ENCODE peak calls at places on chromosome 4, in six cellular contexts. K is adrenal gland, T is IMR-90, B is A549, R is lower leg skin, G is transverse colon. O is an unnamed sample.

GRCh38 chr4:68447201-68447600 is at the start of gene TMPRSS11E:
- DNase-seq in R (no peak), G (no peak), T (no peak), B (no peak), K (no peak), O (no peak)

GRCh38 chr4:78661086-78661690 is 109.6 kb downstream of the ANXA3 start:
- DNase-seq in B (no peak), R (no peak), T (no peak), G (no peak), K (no peak), O (no peak)

GRCh38 chr4:55032788-55033187 is 92.6 kb downstream of the KDR start:
- DNase-seq in B (no peak), K (no peak), T (no peak), G (no peak), R (no peak), O (no peak)

GRCh38 chr4:147550626-147551250 is 66.5 kb upstream of the TMEM184C start:
- DNase-seq in K (no peak), R (no peak), G (no peak), B (no peak), T (peak), O (no peak)

GRCh38 chr4:38560340-38560739 is 103.7 kb upstream of the KLF3 start:
- DNase-seq in R (no peak), G (no peak), K (no peak), T (no peak), B (no peak), O (no peak)

GRCh38 chr4:107718351-107718965 is 1.6 kb downstream of the PAPSS1 start:
- DNase-seq in B (no peak), T (no peak), K (no peak), R (no peak), G (no peak), O (no peak)

GRCh38 chr4:38124961-38125360 is 164.8 kb downstream of the PTTG2 start:
- DNase-seq in T (no peak), G (no peak), R (no peak), B (no peak), K (no peak), O (no peak)

GRCh38 chr4:38601244-38601915 is 62.6 kb upstream of the KLF3 start:
- DNase-seq in B (no peak), K (peak), G (no peak), T (peak), R (no peak), O (no peak)

GRCh38 chr4:188336891-188337290 is 197.7 kb downstream of the TRIML1 start:
- DNase-seq in T (no peak), B (no peak), K (no peak), R (no peak), G (no peak), O (no peak)

GRCh38 chr4:5204781-5205180 is 153.5 kb downstream of the STK32B start:
- DNase-seq in B (no peak), K (no peak), G (no peak), R (peak), T (no peak), O (no peak)

GRCh38 chr4:27701563-27701962 is 840.9 kb downstream of the STIM2 start:
- DNase-seq in K (no peak), T (peak), R (no peak), B (no peak), G (no peak), O (no peak)

GRCh38 chr4:68249434-68249833 is 3.9 kb upstream of the TMPRSS11B start:
- DNase-seq in B (no peak), T (no peak), G (no peak), R (no peak), K (no peak), O (no peak)

GRCh38 chr4:242121-242848 is 63.0 kb downstream of the ZNF732 start:
- DNase-seq in G (peak), B (no peak), R (peak), K (peak), T (peak), O (peak)

GRCh38 chr4:2182981-2183380 is 58.9 kb downstream of the HAUS3 start:
- DNase-seq in B (no peak), R (no peak), G (no peak), T (peak), K (no peak), O (no peak)

GRCh38 chr4:2183394-2183793 is 58.5 kb downstream of the HAUS3 start:
- DNase-seq in K (no peak), R (no peak), G (no peak), T (no peak), B (no peak), O (no peak)

GRCh38 chr4:2186865-2187172 is 55.1 kb downstream of the HAUS3 start:
- DNase-seq in R (no peak), B (no peak), T (no peak), K (no peak), G (no peak), O (no peak)

GRCh38 chr4:2180410-2180809 is 61.5 kb downstream of the HAUS3 start:
- DNase-seq in K (no peak), G (no peak), R (no peak), T (no peak), B (no peak), O (no peak)

GRCh38 chr4:2186133-2186864 is 55.6 kb downstream of the HAUS3 start:
- DNase-seq in R (no peak), T (peak), G (peak), K (no peak), B (no peak), O (peak)
- TF ChIP-seq CTCF in R (no peak), T (peak), G (peak), K (no peak), B (peak), O (peak)

GRCh38 chr4:158169931-158170690 is 2.7 kb downstream of the GASK1B start:
- DNase-seq in B (no peak), T (peak), K (no peak), R (no peak), G (no peak), O (no peak)

GRCh38 chr4:158171456-158171790 is 1.4 kb downstream of the GASK1B start:
- DNase-seq in K (no peak), T (no peak), R (no peak), B (no peak), G (no peak), O (no peak)

GRCh38 chr4:158172196-158172557 is 648 bp downstream of the GASK1B start:
- DNase-seq in G (no peak), K (no peak), T (peak), B (no peak), R (no peak), O (no peak)

GRCh38 chr4:158169516-158169915 is 3.3 kb downstream of the GASK1B start:
- DNase-seq in B (no peak), T (no peak), R (no peak), K (no peak), G (no peak), O (no peak)

GRCh38 chr4:158170691-158171455 is 2.0 kb downstream of the GASK1B start:
- DNase-seq in B (no peak), G (peak), K (peak), R (peak), T (peak), O (peak)
- TF ChIP-seq POLR2A in B (no peak), G (no peak), K (peak), R (no peak), T (no peak), O (no peak)

DNA sequence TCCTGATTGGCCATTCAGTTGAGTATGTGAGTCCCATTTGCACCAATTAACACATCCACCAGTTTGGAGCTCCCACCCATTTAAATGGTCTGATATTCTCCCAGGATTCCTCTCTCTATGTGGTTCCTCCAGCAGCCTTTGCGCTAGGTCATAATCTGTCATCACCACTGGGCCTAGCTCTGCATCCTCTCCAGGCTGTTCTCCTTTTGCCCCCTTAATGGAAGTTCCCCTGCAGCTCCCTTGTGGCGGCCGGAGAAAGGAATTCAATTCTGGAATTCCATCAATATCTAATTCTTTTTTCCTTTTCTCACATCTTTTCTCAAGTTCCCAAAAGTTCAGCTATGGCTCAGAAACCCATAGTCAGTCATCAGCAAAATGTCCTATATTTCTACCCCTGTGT is 2184.4 kb upstream of the AGA start:
- DNase-seq in B (no peak), R (no peak), K (no peak), G (no peak), T (no peak), O (no peak)
- TF ChIP-seq CTCF in B (no peak), R (no peak), K (no peak), G (no peak), T (peak), O (no peak)

GRCh38 chr4:110193822-110194761 is 4.3 kb downstream of the ELOVL6 start:
- DNase-seq in K (peak), R (peak), G (peak), T (peak), B (peak), O (peak)
- TF ChIP-seq POLR2A in K (peak), R (no peak), G (peak), T (peak), B (peak), O (peak)

GRCh38 chr4:3386486-3386885 is 55.3 kb upstream of the HGFAC start:
- DNase-seq in K (no peak), B (no peak), G (no peak), R (no peak), T (no peak), O (peak)

GRCh38 chr4:3384771-3385701 is 56.7 kb upstream of the HGFAC start:
- DNase-seq in T (no peak), G (peak), R (peak), K (no peak), B (no peak), O (peak)

GRCh38 chr4:3385719-3386440 is 55.9 kb upstream of the HGFAC start:
- DNase-seq in K (no peak), B (no peak), R (peak), T (no peak), G (no peak), O (no peak)

GRCh38 chr4:3382251-3382650 is 59.5 kb upstream of the HGFAC start:
- DNase-seq in G (no peak), K (no peak), B (no peak), T (no peak), R (no peak), O (no peak)

DNA sequence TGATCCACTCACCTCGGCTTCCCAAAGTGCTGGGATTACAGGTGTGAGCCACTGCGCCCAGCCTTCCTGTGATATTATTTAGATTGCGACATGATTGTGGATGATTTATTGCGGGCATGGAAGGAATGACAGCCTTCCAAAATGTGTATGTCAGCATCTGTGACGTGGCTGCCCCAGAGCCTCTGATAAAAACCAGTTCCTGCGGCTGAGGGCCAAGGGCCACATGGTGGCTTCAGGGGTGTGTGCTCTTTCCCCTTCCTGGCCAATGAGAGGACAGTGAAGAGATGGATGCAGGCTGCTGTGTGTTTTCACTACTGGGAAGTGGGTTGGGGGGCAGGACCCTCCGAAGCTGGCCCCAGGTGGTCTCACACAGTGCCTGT is 57.4 kb upstream of the HGFAC start:
- DNase-seq in T (no peak), B (no peak), R (no peak), K (no peak), G (no peak), O (no peak)
- TF ChIP-seq CTCF in T (no peak), B (no peak), R (no peak), K (no peak), G (no peak), O (no peak)

GRCh38 chr4:138492178-138492577 is 250.0 kb upstream of the SLC7A11 start:
- DNase-seq in T (no peak), K (no peak), R (no peak), B (no peak), G (no peak), O (no peak)
- TF ChIP-seq POLR2A in T (no peak), K (no peak), R (no peak), B (no peak), G (no peak), O (no peak)

DNA sequence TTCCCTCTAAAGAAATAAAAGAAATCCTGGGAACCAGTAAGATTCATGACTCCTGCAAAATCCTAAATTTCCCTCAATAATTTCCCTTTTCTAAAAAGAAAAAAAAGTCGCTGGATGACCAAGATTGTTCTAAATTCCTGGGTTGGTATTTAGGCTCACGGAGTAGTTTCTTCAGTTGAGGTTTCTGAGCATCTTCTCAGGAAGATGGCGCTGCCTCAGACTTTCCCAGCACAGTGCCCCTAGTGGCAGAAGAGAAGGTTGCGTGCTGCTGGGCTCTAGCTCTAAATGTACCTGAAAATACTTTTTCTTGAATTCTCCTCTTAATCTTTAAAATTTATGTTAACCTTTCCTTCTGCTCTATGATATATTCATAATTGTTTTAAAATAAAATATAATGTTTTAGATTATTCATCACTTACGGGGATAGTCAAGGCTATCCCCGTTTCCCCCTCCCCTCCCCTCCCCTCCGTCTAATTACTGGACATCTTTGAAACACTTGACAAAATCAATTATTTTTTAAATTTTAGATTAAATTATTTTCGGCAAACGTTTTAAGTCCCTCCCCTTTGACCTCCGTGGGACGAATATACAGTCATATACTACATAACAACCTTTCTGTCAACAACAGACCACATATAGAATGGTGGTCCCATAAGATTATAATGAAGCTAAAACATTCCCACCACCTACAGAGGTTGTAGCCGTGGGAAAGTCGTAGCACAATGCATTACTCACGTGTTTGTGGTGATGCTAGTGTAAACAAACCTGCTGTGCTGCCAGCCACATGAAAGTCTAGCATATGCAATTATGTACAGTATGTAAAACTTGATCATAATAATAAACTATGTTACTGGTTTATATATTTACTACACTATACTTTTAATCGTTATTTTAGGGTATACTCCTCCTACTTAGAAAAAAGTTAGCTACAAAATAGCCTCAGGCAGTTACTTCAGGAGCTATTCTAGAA is 41.0 kb upstream of the GATB start:
- DNase-seq in B (peak), T (peak), G (peak), K (peak), R (no peak), O (no peak)
- TF ChIP-seq CTCF in B (peak), T (peak), G (peak), K (peak), R (no peak), O (peak)

O was measured in right lobe of liver.